ENCODE peak calls at places on chromosomes 16 and 17, in nine cellular contexts. One of them, this sample, is unnamed.

GRCh38 chr17:78357177-78357586 is 2.7 kb downstream of the SOCS3 start:
- DNase-seq in right atrium auricular region: no peak
- DNase-seq in islet precursor cell: peak; percentile 96
- DNase-seq in hypothalamus: no peak
- DNase-seq in stimulated activated CD8-positive, alpha-beta memory T cell treated with anti-CD3 and anti-CD28 coated beads, Interleukin-4, amount 100 ng/mL, for 48 hours: peak; percentile 50
- DNase-seq in HCT116: no peak
- DNase-seq in type B pancreatic cell: no peak
- DNase-seq in spleen: no peak
- DNase-seq in activated T-cell treated with anti-CD3 and anti-CD28 coated beads, Interleukin-2, amount 50 U/mL, for 72 hours: peak; percentile 48
- DNase-seq in this sample: no peak

GRCh38 chr17:75589919-75590303 is 2.3 kb downstream of the MYO15B start:
- DNase-seq in spleen: no peak
- DNase-seq in type B pancreatic cell: no peak
- DNase-seq in right atrium auricular region: no peak
- DNase-seq in stimulated activated CD8-positive, alpha-beta memory T cell treated with anti-CD3 and anti-CD28 coated beads, Interleukin-4, amount 100 ng/mL, for 48 hours: no peak
- DNase-seq in hypothalamus: no peak
- DNase-seq in HCT116: no peak
- DNase-seq in islet precursor cell: peak; percentile 55
- DNase-seq in activated T-cell treated with anti-CD3 and anti-CD28 coated beads, Interleukin-2, amount 50 U/mL, for 72 hours: no peak
- DNase-seq in this sample: no peak

GRCh38 chr16:84774810-84775209 is 45.0 kb upstream of the CRISPLD2 start:
- DNase-seq in right atrium auricular region: peak; percentile 71
- DNase-seq in hypothalamus: no peak
- DNase-seq in type B pancreatic cell: no peak
- DNase-seq in stimulated activated CD8-positive, alpha-beta memory T cell treated with anti-CD3 and anti-CD28 coated beads, Interleukin-4, amount 100 ng/mL, for 48 hours: no peak
- DNase-seq in HCT116: no peak
- DNase-seq in spleen: no peak
- DNase-seq in activated T-cell treated with anti-CD3 and anti-CD28 coated beads, Interleukin-2, amount 50 U/mL, for 72 hours: no peak
- DNase-seq in islet precursor cell: peak; percentile 28
- DNase-seq in this sample: no peak

GRCh38 chr16:50207652-50208051 is 54.5 kb downstream of the TENT4B start:
- DNase-seq in stimulated activated CD8-positive, alpha-beta memory T cell treated with anti-CD3 and anti-CD28 coated beads, Interleukin-4, amount 100 ng/mL, for 48 hours: no peak
- DNase-seq in hypothalamus: no peak
- DNase-seq in spleen: no peak
- DNase-seq in type B pancreatic cell: no peak
- DNase-seq in activated T-cell treated with anti-CD3 and anti-CD28 coated beads, Interleukin-2, amount 50 U/mL, for 72 hours: no peak
- DNase-seq in HCT116: no peak
- DNase-seq in islet precursor cell: no peak
- DNase-seq in right atrium auricular region: no peak
- DNase-seq in this sample: no peak

GRCh38 chr16:67544329-67544841 is 15.8 kb downstream of the RIPOR1 start:
- DNase-seq in right atrium auricular region: no peak
- DNase-seq in islet precursor cell: peak; percentile 51
- DNase-seq in type B pancreatic cell: no peak
- DNase-seq in activated T-cell treated with anti-CD3 and anti-CD28 coated beads, Interleukin-2, amount 50 U/mL, for 72 hours: no peak
- DNase-seq in spleen: peak; percentile 79
- DNase-seq in HCT116: no peak
- DNase-seq in stimulated activated CD8-positive, alpha-beta memory T cell treated with anti-CD3 and anti-CD28 coated beads, Interleukin-4, amount 100 ng/mL, for 48 hours: no peak
- DNase-seq in hypothalamus: no peak
- DNase-seq in this sample: peak; percentile 83

GRCh38 chr16:85738878-85739715 is 11.8 kb downstream of the C16orf74 start:
- DNase-seq in type B pancreatic cell: no peak
- DNase-seq in spleen: no peak
- DNase-seq in stimulated activated CD8-positive, alpha-beta memory T cell treated with anti-CD3 and anti-CD28 coated beads, Interleukin-4, amount 100 ng/mL, for 48 hours: no peak
- DNase-seq in hypothalamus: no peak
- DNase-seq in right atrium auricular region: no peak
- DNase-seq in activated T-cell treated with anti-CD3 and anti-CD28 coated beads, Interleukin-2, amount 50 U/mL, for 72 hours: no peak
- DNase-seq in islet precursor cell: no peak
- DNase-seq in HCT116: no peak
- DNase-seq in this sample: no peak

GRCh38 chr16:66899310-66899944 is 19.1 kb downstream of the PDP2 start:
- DNase-seq in activated T-cell treated with anti-CD3 and anti-CD28 coated beads, Interleukin-2, amount 50 U/mL, for 72 hours: no peak
- DNase-seq in right atrium auricular region: no peak
- DNase-seq in spleen: no peak
- DNase-seq in HCT116: no peak
- DNase-seq in islet precursor cell: no peak
- DNase-seq in stimulated activated CD8-positive, alpha-beta memory T cell treated with anti-CD3 and anti-CD28 coated beads, Interleukin-4, amount 100 ng/mL, for 48 hours: no peak
- DNase-seq in hypothalamus: no peak
- DNase-seq in type B pancreatic cell: no peak
- DNase-seq in this sample: no peak

GRCh38 chr16:70746708-70747424 is 54.1 kb downstream of the VAC14 start:
- DNase-seq in hypothalamus: no peak
- DNase-seq in activated T-cell treated with anti-CD3 and anti-CD28 coated beads, Interleukin-2, amount 50 U/mL, for 72 hours: peak; percentile 51
- DNase-seq in HCT116: peak; percentile 75
- DNase-seq in right atrium auricular region: peak; percentile 87
- DNase-seq in stimulated activated CD8-positive, alpha-beta memory T cell treated with anti-CD3 and anti-CD28 coated beads, Interleukin-4, amount 100 ng/mL, for 48 hours: peak; percentile 52
- DNase-seq in type B pancreatic cell: no peak
- DNase-seq in spleen: no peak
- DNase-seq in islet precursor cell: peak; percentile 76
- DNase-seq in this sample: peak; percentile 96

GRCh38 chr17:8837438-8838075 is 29.9 kb downstream of the PIK3R6 start:
- DNase-seq in hypothalamus: no peak
- DNase-seq in right atrium auricular region: peak; percentile 42
- DNase-seq in islet precursor cell: no peak
- DNase-seq in type B pancreatic cell: peak; percentile 62
- DNase-seq in HCT116: no peak
- DNase-seq in activated T-cell treated with anti-CD3 and anti-CD28 coated beads, Interleukin-2, amount 50 U/mL, for 72 hours: no peak
- DNase-seq in spleen: no peak
- DNase-seq in stimulated activated CD8-positive, alpha-beta memory T cell treated with anti-CD3 and anti-CD28 coated beads, Interleukin-4, amount 100 ng/mL, for 48 hours: no peak
- DNase-seq in this sample: peak; percentile 64

GRCh38 chr16:31356566-31357323 is 1.8 kb downstream of the ITGAX start:
- DNase-seq in type B pancreatic cell: no peak
- DNase-seq in stimulated activated CD8-positive, alpha-beta memory T cell treated with anti-CD3 and anti-CD28 coated beads, Interleukin-4, amount 100 ng/mL, for 48 hours: no peak
- DNase-seq in islet precursor cell: no peak
- DNase-seq in spleen: peak; percentile 83
- DNase-seq in right atrium auricular region: no peak
- DNase-seq in activated T-cell treated with anti-CD3 and anti-CD28 coated beads, Interleukin-2, amount 50 U/mL, for 72 hours: no peak
- DNase-seq in HCT116: no peak
- DNase-seq in hypothalamus: no peak
- DNase-seq in this sample: no peak

GRCh38 chr17:81641825-81642489 is 5.0 kb downstream of the TSPAN10 start:
- DNase-seq in islet precursor cell: peak; percentile 92
- DNase-seq in stimulated activated CD8-positive, alpha-beta memory T cell treated with anti-CD3 and anti-CD28 coated beads, Interleukin-4, amount 100 ng/mL, for 48 hours: no peak
- DNase-seq in right atrium auricular region: no peak
- DNase-seq in hypothalamus: no peak
- DNase-seq in activated T-cell treated with anti-CD3 and anti-CD28 coated beads, Interleukin-2, amount 50 U/mL, for 72 hours: no peak
- DNase-seq in HCT116: no peak
- DNase-seq in spleen: no peak
- DNase-seq in type B pancreatic cell: no peak
- DNase-seq in this sample: no peak

GRCh38 chr16:852451-853185 is 52.1 kb upstream of the GNG13 start:
- DNase-seq in activated T-cell treated with anti-CD3 and anti-CD28 coated beads, Interleukin-2, amount 50 U/mL, for 72 hours: no peak
- DNase-seq in islet precursor cell: no peak
- DNase-seq in type B pancreatic cell: no peak
- DNase-seq in right atrium auricular region: no peak
- DNase-seq in stimulated activated CD8-positive, alpha-beta memory T cell treated with anti-CD3 and anti-CD28 coated beads, Interleukin-4, amount 100 ng/mL, for 48 hours: no peak
- DNase-seq in HCT116: no peak
- DNase-seq in hypothalamus: peak; percentile 42
- DNase-seq in spleen: no peak
- DNase-seq in this sample: no peak

GRCh38 chr16:89484088-89484501 is 6.3 kb downstream of the ANKRD11 start:
- DNase-seq in islet precursor cell: no peak
- DNase-seq in activated T-cell treated with anti-CD3 and anti-CD28 coated beads, Interleukin-2, amount 50 U/mL, for 72 hours: no peak
- DNase-seq in spleen: no peak
- DNase-seq in right atrium auricular region: no peak
- DNase-seq in stimulated activated CD8-positive, alpha-beta memory T cell treated with anti-CD3 and anti-CD28 coated beads, Interleukin-4, amount 100 ng/mL, for 48 hours: no peak
- DNase-seq in type B pancreatic cell: no peak
- DNase-seq in hypothalamus: no peak
- DNase-seq in HCT116: no peak
- DNase-seq in this sample: no peak

GRCh38 chr17:75361996-75362395 is 43.5 kb downstream of the GRB2 start:
- DNase-seq in HCT116: no peak
- DNase-seq in right atrium auricular region: no peak
- DNase-seq in hypothalamus: no peak
- DNase-seq in stimulated activated CD8-positive, alpha-beta memory T cell treated with anti-CD3 and anti-CD28 coated beads, Interleukin-4, amount 100 ng/mL, for 48 hours: no peak
- DNase-seq in type B pancreatic cell: no peak
- DNase-seq in islet precursor cell: no peak
- DNase-seq in activated T-cell treated with anti-CD3 and anti-CD28 coated beads, Interleukin-2, amount 50 U/mL, for 72 hours: no peak
- DNase-seq in spleen: no peak
- DNase-seq in this sample: no peak

GRCh38 chr17:49694847-49695697 is 12.7 kb downstream of the SLC35B1 start:
- DNase-seq in stimulated activated CD8-positive, alpha-beta memory T cell treated with anti-CD3 and anti-CD28 coated beads, Interleukin-4, amount 100 ng/mL, for 48 hours: peak; percentile 91
- DNase-seq in islet precursor cell: peak; percentile 63
- DNase-seq in spleen: peak; percentile 80
- DNase-seq in activated T-cell treated with anti-CD3 and anti-CD28 coated beads, Interleukin-2, amount 50 U/mL, for 72 hours: peak; percentile 71
- DNase-seq in hypothalamus: peak; percentile 15
- DNase-seq in HCT116: no peak
- DNase-seq in type B pancreatic cell: no peak
- DNase-seq in right atrium auricular region: no peak
- DNase-seq in this sample: peak; percentile 94

GRCh38 chr16:88983157-88983556 is 6.2 kb upstream of the CBFA2T3 start:
- DNase-seq in activated T-cell treated with anti-CD3 and anti-CD28 coated beads, Interleukin-2, amount 50 U/mL, for 72 hours: no peak
- DNase-seq in stimulated activated CD8-positive, alpha-beta memory T cell treated with anti-CD3 and anti-CD28 coated beads, Interleukin-4, amount 100 ng/mL, for 48 hours: no peak
- DNase-seq in spleen: no peak
- DNase-seq in right atrium auricular region: no peak
- DNase-seq in hypothalamus: no peak
- DNase-seq in HCT116: no peak
- DNase-seq in type B pancreatic cell: no peak
- DNase-seq in islet precursor cell: no peak
- DNase-seq in this sample: no peak

GRCh38 chr17:72065556-72065955 is 55.3 kb upstream of the SOX9 start:
- DNase-seq in stimulated activated CD8-positive, alpha-beta memory T cell treated with anti-CD3 and anti-CD28 coated beads, Interleukin-4, amount 100 ng/mL, for 48 hours: no peak
- DNase-seq in HCT116: no peak
- DNase-seq in type B pancreatic cell: no peak
- DNase-seq in hypothalamus: no peak
- DNase-seq in activated T-cell treated with anti-CD3 and anti-CD28 coated beads, Interleukin-2, amount 50 U/mL, for 72 hours: no peak
- DNase-seq in right atrium auricular region: no peak
- DNase-seq in islet precursor cell: no peak
- DNase-seq in spleen: no peak
- DNase-seq in this sample: no peak

GRCh38 chr16:87707714-87708113 is 58.1 kb downstream of the KLHDC4 start:
- DNase-seq in HCT116: no peak
- DNase-seq in islet precursor cell: no peak
- DNase-seq in hypothalamus: no peak
- DNase-seq in right atrium auricular region: no peak
- DNase-seq in activated T-cell treated with anti-CD3 and anti-CD28 coated beads, Interleukin-2, amount 50 U/mL, for 72 hours: no peak
- DNase-seq in type B pancreatic cell: no peak
- DNase-seq in spleen: no peak
- DNase-seq in stimulated activated CD8-positive, alpha-beta memory T cell treated with anti-CD3 and anti-CD28 coated beads, Interleukin-4, amount 100 ng/mL, for 48 hours: no peak
- DNase-seq in this sample: no peak

GRCh38 chr16:10610499-10611184 is 30.2 kb upstream of the EMP2 start:
- DNase-seq in right atrium auricular region: no peak
- DNase-seq in type B pancreatic cell: no peak
- DNase-seq in activated T-cell treated with anti-CD3 and anti-CD28 coated beads, Interleukin-2, amount 50 U/mL, for 72 hours: no peak
- DNase-seq in stimulated activated CD8-positive, alpha-beta memory T cell treated with anti-CD3 and anti-CD28 coated beads, Interleukin-4, amount 100 ng/mL, for 48 hours: no peak
- DNase-seq in islet precursor cell: no peak
- DNase-seq in hypothalamus: no peak
- DNase-seq in spleen: no peak
- DNase-seq in HCT116: no peak
- DNase-seq in this sample: no peak

GRCh38 chr17:77495575-77495974 is 354.8 kb downstream of the SEC14L1 start:
- DNase-seq in activated T-cell treated with anti-CD3 and anti-CD28 coated beads, Interleukin-2, amount 50 U/mL, for 72 hours: no peak
- DNase-seq in HCT116: no peak
- DNase-seq in stimulated activated CD8-positive, alpha-beta memory T cell treated with anti-CD3 and anti-CD28 coated beads, Interleukin-4, amount 100 ng/mL, for 48 hours: no peak
- DNase-seq in type B pancreatic cell: no peak
- DNase-seq in hypothalamus: no peak
- DNase-seq in islet precursor cell: peak; percentile 29
- DNase-seq in right atrium auricular region: no peak
- DNase-seq in spleen: peak; percentile 69
- DNase-seq in this sample: no peak

GRCh38 chr16:23504076-23504452 is 6.2 kb downstream of the GGA2 start:
- DNase-seq in islet precursor cell: no peak
- DNase-seq in spleen: no peak
- DNase-seq in stimulated activated CD8-positive, alpha-beta memory T cell treated with anti-CD3 and anti-CD28 coated beads, Interleukin-4, amount 100 ng/mL, for 48 hours: no peak
- DNase-seq in hypothalamus: no peak
- DNase-seq in type B pancreatic cell: no peak
- DNase-seq in activated T-cell treated with anti-CD3 and anti-CD28 coated beads, Interleukin-2, amount 50 U/mL, for 72 hours: peak; percentile 39
- DNase-seq in HCT116: no peak
- DNase-seq in right atrium auricular region: peak; percentile 79
- DNase-seq in this sample: no peak

GRCh38 chr17:77019955-77020379 is 120.8 kb upstream of the SEC14L1 start:
- DNase-seq in hypothalamus: no peak
- DNase-seq in spleen: no peak
- DNase-seq in stimulated activated CD8-positive, alpha-beta memory T cell treated with anti-CD3 and anti-CD28 coated beads, Interleukin-4, amount 100 ng/mL, for 48 hours: no peak
- DNase-seq in type B pancreatic cell: no peak
- DNase-seq in activated T-cell treated with anti-CD3 and anti-CD28 coated beads, Interleukin-2, amount 50 U/mL, for 72 hours: no peak
- DNase-seq in right atrium auricular region: no peak
- DNase-seq in HCT116: no peak
- DNase-seq in islet precursor cell: no peak
- DNase-seq in this sample: no peak

GRCh38 chr16:83781-84615 is 6.0 kb downstream of the MPG start:
- DNase-seq in type B pancreatic cell: no peak
- DNase-seq in islet precursor cell: no peak
- DNase-seq in stimulated activated CD8-positive, alpha-beta memory T cell treated with anti-CD3 and anti-CD28 coated beads, Interleukin-4, amount 100 ng/mL, for 48 hours: peak; percentile 50
- DNase-seq in activated T-cell treated with anti-CD3 and anti-CD28 coated beads, Interleukin-2, amount 50 U/mL, for 72 hours: peak; percentile 43
- DNase-seq in HCT116: no peak
- DNase-seq in hypothalamus: no peak
- DNase-seq in spleen: no peak
- DNase-seq in right atrium auricular region: no peak
- DNase-seq in this sample: no peak

GRCh38 chr17:79740413-79740812 is 9.7 kb downstream of the ENPP7 start:
- DNase-seq in HCT116: no peak
- DNase-seq in activated T-cell treated with anti-CD3 and anti-CD28 coated beads, Interleukin-2, amount 50 U/mL, for 72 hours: no peak
- DNase-seq in spleen: no peak
- DNase-seq in islet precursor cell: no peak
- DNase-seq in right atrium auricular region: no peak
- DNase-seq in stimulated activated CD8-positive, alpha-beta memory T cell treated with anti-CD3 and anti-CD28 coated beads, Interleukin-4, amount 100 ng/mL, for 48 hours: no peak
- DNase-seq in hypothalamus: no peak
- DNase-seq in type B pancreatic cell: no peak
- DNase-seq in this sample: no peak

GRCh38 chr16:23298290-23298689 is 3.8 kb upstream of the SCNN1B start:
- DNase-seq in HCT116: no peak
- DNase-seq in spleen: no peak
- DNase-seq in right atrium auricular region: no peak
- DNase-seq in activated T-cell treated with anti-CD3 and anti-CD28 coated beads, Interleukin-2, amount 50 U/mL, for 72 hours: no peak
- DNase-seq in stimulated activated CD8-positive, alpha-beta memory T cell treated with anti-CD3 and anti-CD28 coated beads, Interleukin-4, amount 100 ng/mL, for 48 hours: no peak
- DNase-seq in islet precursor cell: no peak
- DNase-seq in type B pancreatic cell: no peak
- DNase-seq in hypothalamus: no peak
- DNase-seq in this sample: no peak

GRCh38 chr17:74730491-74731346 is 6.3 kb upstream of the RAB37 start:
- DNase-seq in islet precursor cell: no peak
- DNase-seq in HCT116: no peak
- DNase-seq in stimulated activated CD8-positive, alpha-beta memory T cell treated with anti-CD3 and anti-CD28 coated beads, Interleukin-4, amount 100 ng/mL, for 48 hours: peak; percentile 63
- DNase-seq in right atrium auricular region: no peak
- DNase-seq in hypothalamus: no peak
- DNase-seq in spleen: peak; percentile 85
- DNase-seq in type B pancreatic cell: no peak
- DNase-seq in activated T-cell treated with anti-CD3 and anti-CD28 coated beads, Interleukin-2, amount 50 U/mL, for 72 hours: peak; percentile 67
- DNase-seq in this sample: no peak

GRCh38 chr17:76966486-76967181 is 98.4 kb downstream of the MGAT5B start:
- DNase-seq in spleen: no peak
- DNase-seq in HCT116: no peak
- DNase-seq in stimulated activated CD8-positive, alpha-beta memory T cell treated with anti-CD3 and anti-CD28 coated beads, Interleukin-4, amount 100 ng/mL, for 48 hours: no peak
- DNase-seq in right atrium auricular region: no peak
- DNase-seq in hypothalamus: no peak
- DNase-seq in type B pancreatic cell: no peak
- DNase-seq in islet precursor cell: peak; percentile 60
- DNase-seq in activated T-cell treated with anti-CD3 and anti-CD28 coated beads, Interleukin-2, amount 50 U/mL, for 72 hours: no peak
- DNase-seq in this sample: no peak

GRCh38 chr16:75304521-75305363 is 53.3 kb upstream of the BCAR1 start:
- DNase-seq in activated T-cell treated with anti-CD3 and anti-CD28 coated beads, Interleukin-2, amount 50 U/mL, for 72 hours: peak; percentile 13
- DNase-seq in HCT116: peak; percentile 10
- DNase-seq in stimulated activated CD8-positive, alpha-beta memory T cell treated with anti-CD3 and anti-CD28 coated beads, Interleukin-4, amount 100 ng/mL, for 48 hours: no peak
- DNase-seq in hypothalamus: no peak
- DNase-seq in spleen: peak; percentile 84
- DNase-seq in islet precursor cell: no peak
- DNase-seq in right atrium auricular region: peak; percentile 78
- DNase-seq in type B pancreatic cell: no peak
- DNase-seq in this sample: no peak

GRCh38 chr16:54748611-54749190 is 182.0 kb upstream of the IRX5 start:
- DNase-seq in spleen: no peak
- DNase-seq in activated T-cell treated with anti-CD3 and anti-CD28 coated beads, Interleukin-2, amount 50 U/mL, for 72 hours: no peak
- DNase-seq in type B pancreatic cell: no peak
- DNase-seq in HCT116: no peak
- DNase-seq in right atrium auricular region: no peak
- DNase-seq in islet precursor cell: no peak
- DNase-seq in stimulated activated CD8-positive, alpha-beta memory T cell treated with anti-CD3 and anti-CD28 coated beads, Interleukin-4, amount 100 ng/mL, for 48 hours: no peak
- DNase-seq in hypothalamus: no peak
- DNase-seq in this sample: no peak

GRCh38 chr17:76202516-76202915 is 37.8 kb downstream of the RNF157 start:
- DNase-seq in hypothalamus: no peak
- DNase-seq in right atrium auricular region: no peak
- DNase-seq in HCT116: no peak
- DNase-seq in spleen: no peak
- DNase-seq in islet precursor cell: no peak
- DNase-seq in activated T-cell treated with anti-CD3 and anti-CD28 coated beads, Interleukin-2, amount 50 U/mL, for 72 hours: no peak
- DNase-seq in stimulated activated CD8-positive, alpha-beta memory T cell treated with anti-CD3 and anti-CD28 coated beads, Interleukin-4, amount 100 ng/mL, for 48 hours: no peak
- DNase-seq in type B pancreatic cell: no peak
- DNase-seq in this sample: no peak

GRCh38 chr17:43406676-43407645 is 8.2 kb downstream of the ARL4D start:
- DNase-seq in type B pancreatic cell: no peak
- DNase-seq in HCT116: no peak
- DNase-seq in hypothalamus: no peak
- DNase-seq in activated T-cell treated with anti-CD3 and anti-CD28 coated beads, Interleukin-2, amount 50 U/mL, for 72 hours: no peak
- DNase-seq in islet precursor cell: peak; percentile 76
- DNase-seq in spleen: no peak
- DNase-seq in stimulated activated CD8-positive, alpha-beta memory T cell treated with anti-CD3 and anti-CD28 coated beads, Interleukin-4, amount 100 ng/mL, for 48 hours: no peak
- DNase-seq in right atrium auricular region: no peak
- DNase-seq in this sample: no peak

This sample was measured in esophagus muscularis mucosa.